ENCODE peak calls at places on chromosomes 11 and 22, in eight cellular contexts. One of them, this sample, is unnamed.

GRCh38 chr22:43592470-43592869 is 180.7 kb downstream of the MPPED1 start:
- DNase-seq in heart right ventricle: no peak
- DNase-seq in lower leg skin: no peak
- DNase-seq in colonic mucosa: no peak
- DNase-seq in fibroblast of mammary gland: no peak
- DNase-seq in psoas muscle: no peak
- DNase-seq in transverse colon: no peak
- DNase-seq in body of pancreas: no peak
- DNase-seq in this sample: no peak

GRCh38 chr11:45856044-45856468 is 8.8 kb downstream of the CRY2 start:
- DNase-seq in lower leg skin: no peak
- DNase-seq in psoas muscle: no peak
- DNase-seq in fibroblast of mammary gland: peak; percentile 41
- DNase-seq in colonic mucosa: no peak
- DNase-seq in transverse colon: no peak
- DNase-seq in heart right ventricle: no peak
- DNase-seq in body of pancreas: no peak
- DNase-seq in this sample: peak; percentile 97

GRCh38 chr11:127524618-127525017 is 524.0 kb upstream of the KIRREL3 start:
- DNase-seq in heart right ventricle: no peak
- DNase-seq in body of pancreas: peak; percentile 46
- DNase-seq in lower leg skin: no peak
- DNase-seq in colonic mucosa: no peak
- DNase-seq in fibroblast of mammary gland: no peak
- DNase-seq in transverse colon: no peak
- DNase-seq in psoas muscle: no peak
- DNase-seq in this sample: no peak

GRCh38 chr11:116513894-116514293 is 258.9 kb downstream of the BUD13 start:
- DNase-seq in heart right ventricle: peak; percentile 18
- DNase-seq in fibroblast of mammary gland: peak; percentile 46
- DNase-seq in psoas muscle: no peak
- DNase-seq in colonic mucosa: peak; percentile 59
- DNase-seq in lower leg skin: peak; percentile 73
- DNase-seq in transverse colon: peak; percentile 46
- DNase-seq in body of pancreas: no peak
- DNase-seq in this sample: peak; percentile 43

GRCh38 chr11:118410055-118410745 is 8.8 kb downstream of the ATP5MG start:
- DNase-seq in colonic mucosa: no peak
- DNase-seq in body of pancreas: no peak
- DNase-seq in fibroblast of mammary gland: no peak
- DNase-seq in transverse colon: no peak
- DNase-seq in lower leg skin: no peak
- DNase-seq in heart right ventricle: no peak
- DNase-seq in psoas muscle: no peak
- DNase-seq in this sample: no peak

GRCh38 chr11:83241291-83241946 is 44.7 kb downstream of the CCDC90B start:
- DNase-seq in lower leg skin: no peak
- DNase-seq in body of pancreas: peak; percentile 71
- DNase-seq in fibroblast of mammary gland: peak; percentile 78
- DNase-seq in heart right ventricle: no peak
- DNase-seq in transverse colon: peak; percentile 52
- DNase-seq in colonic mucosa: peak; percentile 55
- DNase-seq in psoas muscle: no peak
- DNase-seq in this sample: peak; percentile 57

GRCh38 chr11:90908074-90908473 is 685.2 kb upstream of the CHORDC1 start:
- DNase-seq in lower leg skin: no peak
- DNase-seq in transverse colon: no peak
- DNase-seq in heart right ventricle: no peak
- DNase-seq in colonic mucosa: no peak
- DNase-seq in body of pancreas: no peak
- DNase-seq in fibroblast of mammary gland: no peak
- DNase-seq in psoas muscle: no peak
- DNase-seq in this sample: no peak

GRCh38 chr11:19953909-19954308 is 206.4 kb downstream of the DBX1 start:
- DNase-seq in lower leg skin: no peak
- DNase-seq in transverse colon: no peak
- DNase-seq in body of pancreas: peak; percentile 66
- DNase-seq in heart right ventricle: no peak
- DNase-seq in psoas muscle: no peak
- DNase-seq in colonic mucosa: no peak
- DNase-seq in fibroblast of mammary gland: peak; percentile 88
- DNase-seq in this sample: peak; percentile 84

DNA sequence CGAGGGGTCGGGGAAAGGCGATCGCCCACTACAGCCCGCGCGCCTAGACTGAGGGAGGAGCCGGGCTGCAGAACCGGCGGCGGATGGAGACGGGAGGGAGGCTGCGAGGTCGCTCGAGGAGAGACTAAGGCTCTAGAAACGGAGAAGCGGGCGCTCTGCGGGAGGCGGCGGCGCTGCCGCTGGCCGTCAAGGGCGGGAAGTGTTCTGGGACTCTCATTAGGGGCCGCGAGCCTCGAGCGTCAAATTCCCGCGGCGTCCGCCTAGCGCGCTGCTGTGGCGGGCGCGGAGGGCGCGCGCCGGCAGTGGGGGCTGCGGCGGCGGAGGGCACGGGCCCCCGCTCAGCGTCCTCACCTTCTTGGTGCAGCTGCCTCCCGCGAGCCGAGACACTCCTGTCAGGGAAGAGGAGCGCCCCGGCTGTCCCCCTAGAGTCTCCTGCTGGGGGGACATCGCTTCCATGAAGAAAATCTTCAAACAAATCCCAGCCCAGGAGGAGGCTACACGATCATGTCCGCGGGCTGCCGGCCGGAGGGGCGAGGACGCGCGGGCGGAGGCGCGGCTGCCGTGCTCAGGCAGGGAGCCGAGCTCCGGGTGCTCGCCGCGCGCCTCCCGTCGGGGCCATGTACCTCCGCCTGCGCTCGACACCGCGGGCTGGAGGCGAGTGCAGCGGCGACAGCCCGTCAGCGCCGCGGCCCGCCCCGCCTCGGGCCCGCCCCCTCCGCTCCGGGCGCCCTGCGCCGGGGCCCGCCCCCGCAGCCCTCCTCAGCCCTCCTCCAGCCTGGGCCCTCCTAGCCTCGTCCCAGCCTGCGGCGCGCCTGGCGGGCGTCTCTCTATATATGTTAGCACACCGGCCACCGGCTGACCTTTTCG is at the start of gene ARHGAP20:
- DNase-seq in psoas muscle: peak; percentile 77
- DNase-seq in heart right ventricle: peak; percentile 71
- DNase-seq in lower leg skin: peak; percentile 93
- DNase-seq in colonic mucosa: peak; percentile 69
- DNase-seq in transverse colon: peak; percentile 77
- DNase-seq in body of pancreas: peak; percentile 45
- DNase-seq in fibroblast of mammary gland: peak; percentile 49
- DNase-seq in this sample: peak; percentile 33
- H3K4me3 ChIP-seq in psoas muscle: peak within 1 kb of the TSS; percentile 85
- H3K4me3 ChIP-seq in heart right ventricle: peak within 1 kb of the TSS; percentile 45
- H3K4me3 ChIP-seq in lower leg skin: peak within 1 kb of the TSS; percentile 46
- H3K4me3 ChIP-seq in colonic mucosa: peak within 1 kb of the TSS; percentile 58
- H3K4me3 ChIP-seq in transverse colon: peak within 1 kb of the TSS; percentile 59
- H3K4me3 ChIP-seq in body of pancreas: peak within 1 kb of the TSS; percentile 11
- H3K4me3 ChIP-seq in fibroblast of mammary gland: peak within 1 kb of the TSS; percentile 54
- H3K4me3 ChIP-seq in this sample: peak within 1 kb of the TSS; percentile 52

GRCh38 chr11:68326334-68327215 is 14.2 kb downstream of the LRP5 start:
- DNase-seq in transverse colon: peak; percentile 35
- DNase-seq in psoas muscle: no peak
- DNase-seq in lower leg skin: no peak
- DNase-seq in colonic mucosa: no peak
- DNase-seq in body of pancreas: no peak
- DNase-seq in fibroblast of mammary gland: no peak
- DNase-seq in heart right ventricle: no peak
- DNase-seq in this sample: no peak

GRCh38 chr11:68324695-68325094 is 12.3 kb downstream of the LRP5 start:
- DNase-seq in heart right ventricle: no peak
- DNase-seq in transverse colon: no peak
- DNase-seq in body of pancreas: no peak
- DNase-seq in psoas muscle: no peak
- DNase-seq in colonic mucosa: no peak
- DNase-seq in fibroblast of mammary gland: no peak
- DNase-seq in lower leg skin: no peak
- DNase-seq in this sample: no peak

GRCh38 chr11:68325894-68326220 is 13.5 kb downstream of the LRP5 start:
- DNase-seq in psoas muscle: no peak
- DNase-seq in colonic mucosa: no peak
- DNase-seq in transverse colon: no peak
- DNase-seq in lower leg skin: no peak
- DNase-seq in heart right ventricle: no peak
- DNase-seq in fibroblast of mammary gland: no peak
- DNase-seq in body of pancreas: no peak
- DNase-seq in this sample: no peak

GRCh38 chr11:68324241-68324640 is 11.8 kb downstream of the LRP5 start:
- DNase-seq in fibroblast of mammary gland: no peak
- DNase-seq in heart right ventricle: no peak
- DNase-seq in psoas muscle: no peak
- DNase-seq in body of pancreas: no peak
- DNase-seq in lower leg skin: no peak
- DNase-seq in transverse colon: no peak
- DNase-seq in colonic mucosa: no peak
- DNase-seq in this sample: no peak

DNA sequence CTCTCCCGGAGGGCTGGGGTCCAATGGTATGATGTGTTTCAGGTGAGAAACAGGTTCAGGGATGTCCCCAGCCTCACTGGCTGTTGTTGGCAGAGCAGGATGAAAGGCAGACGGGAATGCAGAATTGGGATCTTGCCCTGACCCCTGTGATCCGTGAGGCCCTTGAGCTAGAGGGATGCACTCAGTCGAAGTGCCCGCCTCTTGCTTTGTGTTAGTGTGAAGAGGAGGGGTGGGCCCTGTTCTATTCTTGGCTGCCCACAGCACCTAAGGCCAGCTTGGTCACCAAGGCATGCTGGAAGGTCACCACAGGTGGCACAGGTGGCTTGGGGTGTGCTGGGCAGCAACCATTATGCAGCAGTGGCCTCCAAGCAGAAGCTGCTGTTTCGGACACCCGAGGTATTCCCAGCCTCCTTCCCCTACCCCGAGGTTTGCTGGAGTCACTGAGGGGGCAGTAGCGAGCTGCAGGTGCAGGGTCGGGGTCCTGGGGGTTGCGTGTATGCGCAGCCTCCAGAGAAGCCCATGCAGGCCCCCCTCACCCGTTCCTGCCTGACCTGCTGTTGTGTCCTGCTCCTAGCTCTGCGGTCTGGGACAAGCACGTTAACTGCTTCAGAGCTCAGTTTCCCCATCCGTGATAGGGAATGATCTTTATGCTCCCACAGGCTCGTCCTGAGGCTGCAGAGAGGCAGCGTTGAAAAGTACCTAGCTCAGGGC is 12.9 kb downstream of the LRP5 start:
- DNase-seq in colonic mucosa: no peak
- DNase-seq in lower leg skin: no peak
- DNase-seq in body of pancreas: no peak
- DNase-seq in psoas muscle: no peak
- DNase-seq in fibroblast of mammary gland: no peak
- DNase-seq in transverse colon: no peak
- DNase-seq in heart right ventricle: no peak
- DNase-seq in this sample: no peak
- TF ChIP-seq CTCF in colonic mucosa: no peak
- TF ChIP-seq CTCF in lower leg skin: no peak
- TF ChIP-seq CTCF in body of pancreas: no peak
- TF ChIP-seq CTCF in psoas muscle: no peak
- TF ChIP-seq CTCF in fibroblast of mammary gland: no peak
- TF ChIP-seq CTCF in transverse colon: no peak
- TF ChIP-seq CTCF in heart right ventricle: no peak
- TF ChIP-seq CTCF in this sample: no peak

GRCh38 chr11:58578635-58579191 is at the start of gene ZFP91:
- DNase-seq in psoas muscle: peak; percentile 98
- DNase-seq in body of pancreas: peak; percentile 98
- DNase-seq in heart right ventricle: peak; percentile 97
- DNase-seq in colonic mucosa: peak; percentile 97
- DNase-seq in lower leg skin: peak; percentile 99
- DNase-seq in fibroblast of mammary gland: peak; percentile 97
- DNase-seq in transverse colon: peak; percentile 98
- DNase-seq in this sample: peak; percentile 98

GRCh38 chr11:58579192-58580129 is 598 bp downstream of the ZFP91 start:
- DNase-seq in psoas muscle: peak; percentile 93
- DNase-seq in heart right ventricle: peak; percentile 92
- DNase-seq in lower leg skin: peak; percentile 99
- DNase-seq in transverse colon: peak; percentile 94
- DNase-seq in fibroblast of mammary gland: peak; percentile 90
- DNase-seq in body of pancreas: peak; percentile 91
- DNase-seq in colonic mucosa: peak; percentile 96
- DNase-seq in this sample: peak; percentile 90

GRCh38 chr11:58578136-58578634 is 678 bp upstream of the ZFP91 start:
- DNase-seq in fibroblast of mammary gland: peak; percentile 98
- DNase-seq in transverse colon: peak; percentile 97
- DNase-seq in psoas muscle: peak; percentile 94
- DNase-seq in body of pancreas: peak; percentile 97
- DNase-seq in lower leg skin: peak; percentile 99
- DNase-seq in heart right ventricle: peak; percentile 93
- DNase-seq in colonic mucosa: peak; percentile 96
- DNase-seq in this sample: peak; percentile 99

GRCh38 chr11:58576792-58577440 is 1.3 kb upstream of the LPXN start:
- DNase-seq in psoas muscle: no peak
- DNase-seq in heart right ventricle: no peak
- DNase-seq in transverse colon: no peak
- DNase-seq in colonic mucosa: no peak
- DNase-seq in fibroblast of mammary gland: peak; percentile 66
- DNase-seq in lower leg skin: no peak
- DNase-seq in body of pancreas: no peak
- DNase-seq in this sample: peak; percentile 64

GRCh38 chr11:58577441-58578135 is 1.3 kb upstream of the ZFP91 start:
- DNase-seq in heart right ventricle: peak; percentile 38
- DNase-seq in body of pancreas: no peak
- DNase-seq in fibroblast of mammary gland: peak; percentile 91
- DNase-seq in lower leg skin: peak; percentile 93
- DNase-seq in transverse colon: peak; percentile 66
- DNase-seq in psoas muscle: peak; percentile 56
- DNase-seq in colonic mucosa: peak; percentile 68
- DNase-seq in this sample: peak; percentile 93
- H3K4me3 ChIP-seq in heart right ventricle: peak overlapping the region; percentile 95
- H3K4me3 ChIP-seq in body of pancreas: peak overlapping the region; percentile 11
- H3K4me3 ChIP-seq in fibroblast of mammary gland: peak overlapping the region; percentile 95
- H3K4me3 ChIP-seq in lower leg skin: peak overlapping the region; percentile 42
- H3K4me3 ChIP-seq in transverse colon: peak overlapping the region; percentile 100
- H3K4me3 ChIP-seq in psoas muscle: peak overlapping the region; percentile 92
- H3K4me3 ChIP-seq in colonic mucosa: peak overlapping the region; percentile 89
- H3K4me3 ChIP-seq in this sample: peak overlapping the region; percentile 95

GRCh38 chr11:106449756-106450155 is 372.3 kb downstream of the AASDHPPT start:
- DNase-seq in colonic mucosa: no peak
- DNase-seq in transverse colon: no peak
- DNase-seq in lower leg skin: no peak
- DNase-seq in heart right ventricle: no peak
- DNase-seq in body of pancreas: no peak
- DNase-seq in psoas muscle: no peak
- DNase-seq in fibroblast of mammary gland: no peak
- DNase-seq in this sample: no peak

GRCh38 chr11:106446302-106446701 is 368.8 kb downstream of the AASDHPPT start:
- DNase-seq in psoas muscle: no peak
- DNase-seq in colonic mucosa: no peak
- DNase-seq in heart right ventricle: no peak
- DNase-seq in transverse colon: no peak
- DNase-seq in body of pancreas: no peak
- DNase-seq in lower leg skin: no peak
- DNase-seq in fibroblast of mammary gland: no peak
- DNase-seq in this sample: no peak

GRCh38 chr11:106446961-106447360 is 369.5 kb downstream of the AASDHPPT start:
- DNase-seq in fibroblast of mammary gland: no peak
- DNase-seq in colonic mucosa: no peak
- DNase-seq in body of pancreas: no peak
- DNase-seq in lower leg skin: no peak
- DNase-seq in psoas muscle: no peak
- DNase-seq in transverse colon: no peak
- DNase-seq in heart right ventricle: no peak
- DNase-seq in this sample: no peak

GRCh38 chr11:106442032-106442431 is 364.6 kb downstream of the AASDHPPT start:
- DNase-seq in heart right ventricle: no peak
- DNase-seq in psoas muscle: no peak
- DNase-seq in fibroblast of mammary gland: no peak
- DNase-seq in lower leg skin: no peak
- DNase-seq in transverse colon: no peak
- DNase-seq in body of pancreas: no peak
- DNase-seq in colonic mucosa: no peak
- DNase-seq in this sample: no peak

DNA sequence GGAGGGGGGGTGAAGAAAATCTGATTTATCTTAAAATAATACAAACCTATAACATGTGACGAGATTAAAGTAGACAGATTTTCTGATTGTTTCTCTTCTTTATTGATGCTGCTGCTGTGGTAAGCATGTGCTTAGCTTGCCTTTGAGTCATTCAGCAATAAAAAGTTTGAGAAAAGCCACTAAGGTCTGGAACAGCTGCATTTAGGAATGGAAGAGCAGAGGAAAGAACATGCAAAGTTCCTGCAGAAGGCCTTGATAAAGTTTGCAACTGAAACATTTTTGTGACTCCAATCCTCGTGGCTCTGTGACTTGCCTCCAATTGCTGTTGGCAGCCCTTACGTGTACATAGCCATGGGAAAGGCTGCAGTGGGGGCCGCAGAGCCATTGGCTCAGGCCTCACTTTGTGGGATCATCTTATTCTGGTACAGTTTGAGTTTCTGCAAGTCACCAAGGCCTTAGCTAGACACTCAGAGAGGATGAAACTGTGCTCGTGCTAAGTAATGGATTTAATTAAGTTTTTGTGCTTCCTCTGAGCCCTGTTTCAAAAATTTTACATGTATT is 370.2 kb downstream of the AASDHPPT start:
- DNase-seq in psoas muscle: no peak
- DNase-seq in heart right ventricle: no peak
- DNase-seq in fibroblast of mammary gland: peak; percentile 29
- DNase-seq in colonic mucosa: no peak
- DNase-seq in body of pancreas: no peak
- DNase-seq in lower leg skin: no peak
- DNase-seq in transverse colon: no peak
- DNase-seq in this sample: peak; percentile 25
- TF ChIP-seq CTCF in psoas muscle: no peak
- TF ChIP-seq CTCF in heart right ventricle: no peak
- TF ChIP-seq CTCF in fibroblast of mammary gland: no peak
- TF ChIP-seq CTCF in colonic mucosa: no peak
- TF ChIP-seq CTCF in body of pancreas: no peak
- TF ChIP-seq CTCF in lower leg skin: no peak
- TF ChIP-seq CTCF in transverse colon: no peak
- TF ChIP-seq CTCF in this sample: no peak